ENCODE peak calls at places on chromosomes 7 and 10, in six cellular contexts. L is body of pancreas, I is A549, E is spleen, D is right lobe of liver, F is testis. B is an unnamed sample.

GRCh38 chr7:34138483-34138882 is 233.1 kb downstream of the BMPER start:
- DNase-seq in E (no peak), F (no peak), D (no peak), L (no peak), I (no peak), B (no peak)

GRCh38 chr7:141150465-141150864 is 76.6 kb downstream of the TMEM178B start:
- DNase-seq in D (no peak), L (no peak), I (no peak), E (no peak), F (no peak), B (no peak)

GRCh38 chr7:35758421-35758820 is 42.4 kb upstream of the SEPTIN7 start:
- DNase-seq in L (no peak), D (no peak), E (no peak), I (peak; percentile 3), F (peak; percentile 23), B (no peak)

GRCh38 chr7:139720705-139721231 is 57.0 kb downstream of the HIPK2 start:
- DNase-seq in I (no peak), F (no peak), L (no peak), E (no peak), D (no peak), B (no peak)

GRCh38 chr10:33055636-33056035 is 97.6 kb upstream of the ITGB1 start:
- DNase-seq in L (no peak), E (no peak), I (no peak), D (no peak), F (no peak), B (no peak)

GRCh38 chr7:35734001-35734483 is 39.1 kb upstream of the HERPUD2 start:
- DNase-seq in D (no peak), L (no peak), I (no peak), E (no peak), F (no peak), B (no peak)

GRCh38 chr7:66837007-66837406 is 84.0 kb upstream of the TMEM248 start:
- DNase-seq in L (no peak), E (peak; percentile 72), D (no peak), I (peak; percentile 75), F (peak; percentile 50), B (no peak)

GRCh38 chr10:113463083-113463482 is 89.8 kb upstream of the HABP2 start:
- DNase-seq in D (no peak), F (no peak), I (no peak), L (no peak), E (no peak), B (no peak)

GRCh38 chr7:41085244-41085643 is 617.6 kb downstream of the INHBA start:
- DNase-seq in E (no peak), L (no peak), D (no peak), I (no peak), F (no peak), B (no peak)

GRCh38 chr7:119936876-119937275 is 336.1 kb upstream of the KCND2 start:
- DNase-seq in D (no peak), E (no peak), F (no peak), L (no peak), I (no peak), B (no peak)

GRCh38 chr10:1293636-1294440 is 237.7 kb downstream of the WDR37 start:
- DNase-seq in D (no peak), I (no peak), L (no peak), F (no peak), E (no peak), B (no peak)

GRCh38 chr10:110793128-110793812 is 78.5 kb upstream of the PDCD4 start:
- DNase-seq in I (no peak), L (no peak), E (no peak), F (no peak), D (no peak), B (no peak)

GRCh38 chr10:71638577-71639411 is 80.8 kb downstream of the C10orf105 start:
- DNase-seq in D (peak; percentile 93), L (peak; percentile 38), E (peak; percentile 88), I (no peak), F (no peak), B (no peak)

GRCh38 chr7:121755818-121756501 is 117.0 kb upstream of the PTPRZ1 start:
- DNase-seq in I (no peak), E (no peak), L (peak; percentile 15), F (no peak), D (no peak), B (no peak)

GRCh38 chr10:17143055-17143690 is 13.6 kb upstream of the CUBN start:
- DNase-seq in L (no peak), F (no peak), E (no peak), D (no peak), I (no peak), B (no peak)

GRCh38 chr7:7970113-7970619 is 1.6 kb downstream of the GLCCI1 start:
- DNase-seq in D (no peak), L (no peak), I (no peak), F (no peak), E (no peak), B (no peak)

GRCh38 chr7:7970620-7971307 is 2.2 kb downstream of the GLCCI1 start:
- DNase-seq in I (no peak), D (no peak), F (no peak), E (no peak), L (no peak), B (no peak)

GRCh38 chr7:7972927-7973594 is 4.5 kb downstream of the GLCCI1 start:
- DNase-seq in E (no peak), I (no peak), L (no peak), F (no peak), D (no peak), B (no peak)

GRCh38 chr7:7971308-7972040 is 2.9 kb downstream of the GLCCI1 start:
- DNase-seq in I (no peak), E (no peak), D (no peak), L (no peak), F (no peak), B (no peak)

DNA sequence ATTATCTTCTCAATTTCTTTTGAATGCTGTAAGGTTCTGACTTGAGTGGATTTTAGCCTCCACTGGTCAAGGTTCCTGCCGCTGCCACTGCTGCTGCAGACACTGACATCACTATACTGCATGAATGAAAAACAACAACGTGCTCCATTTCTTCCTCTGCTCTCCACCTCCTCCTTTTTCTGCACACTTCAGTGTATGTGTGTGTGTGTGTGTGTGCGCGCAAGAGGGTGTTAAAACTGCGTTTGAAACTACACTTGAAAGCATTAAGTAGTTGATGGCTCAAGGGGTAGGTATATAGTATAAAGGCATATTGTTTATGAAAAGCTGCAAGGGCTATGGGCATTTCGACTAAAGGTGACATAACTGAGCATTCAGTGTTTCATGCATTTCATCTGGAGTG is 3.5 kb downstream of the GLCCI1 start:
- DNase-seq in D (no peak), E (no peak), F (no peak), I (no peak), L (no peak), B (no peak)
- TF ChIP-seq POLR2A in D (no peak), E (no peak), F (no peak), I (no peak), L (no peak), B (no peak)

GRCh38 chr7:94396606-94397005 is 1.9 kb downstream of the COL1A2 start:
- DNase-seq in F (no peak), E (no peak), I (no peak), L (no peak), D (no peak), B (no peak)

GRCh38 chr7:94400643-94401042 is 5.9 kb downstream of the COL1A2 start:
- DNase-seq in F (no peak), L (no peak), D (no peak), I (no peak), E (no peak), B (no peak)

GRCh38 chr7:94401411-94401810 is 6.7 kb downstream of the COL1A2 start:
- DNase-seq in E (no peak), L (no peak), F (no peak), D (no peak), I (no peak), B (no peak)

GRCh38 chr7:94397721-94398120 is 3.0 kb downstream of the COL1A2 start:
- DNase-seq in D (no peak), E (no peak), I (no peak), F (no peak), L (no peak), B (no peak)

DNA sequence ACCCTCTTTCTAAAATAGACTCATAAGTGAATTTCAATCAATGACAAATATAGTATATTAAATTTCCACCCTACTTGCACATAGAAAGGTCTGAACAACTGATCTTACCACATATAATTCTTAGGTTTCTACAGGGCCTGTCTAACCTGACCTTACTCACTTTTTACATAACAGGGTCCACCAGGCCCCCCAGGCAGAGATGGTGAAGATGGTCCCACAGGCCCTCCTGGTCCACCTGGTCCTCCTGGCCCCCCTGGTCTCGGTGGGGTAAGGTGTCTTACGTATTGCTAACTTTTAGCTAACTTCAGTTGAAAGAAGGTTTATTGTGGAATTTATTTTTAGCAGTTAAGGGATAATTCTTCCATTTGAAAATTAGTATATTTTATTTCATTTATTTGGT is 5.3 kb downstream of the COL1A2 start:
- DNase-seq in E (no peak), F (no peak), D (no peak), L (no peak), I (no peak), B (no peak)
- H3K4me3 ChIP-seq in E (no peak overlapping the region), F (no peak overlapping the region), D (no peak overlapping the region), L (no peak overlapping the region), I (no peak overlapping the region), B (peak overlapping the region; percentile 8)

GRCh38 chr10:102396251-102396650 is 746 bp downstream of the NFKB2 start:
- DNase-seq in F (no peak), L (no peak), E (no peak), D (no peak), I (no peak), B (no peak)

GRCh38 chr10:102395677-102396197 is at the start of gene NFKB2:
- DNase-seq in F (no peak), D (no peak), L (peak; percentile 52), E (peak; percentile 88), I (no peak), B (no peak)

GRCh38 chr10:102393411-102394078 is 2.0 kb upstream of the NFKB2 start:
- DNase-seq in L (no peak), F (no peak), E (peak; percentile 82), I (no peak), D (no peak), B (no peak)

GRCh38 chr10:102394079-102394800 is 1.3 kb upstream of the NFKB2 start:
- DNase-seq in F (peak; percentile 96), L (peak; percentile 92), I (peak; percentile 95), D (peak; percentile 97), E (peak; percentile 99), B (peak; percentile 90)

GRCh38 chr10:102394801-102395676 is 466 bp upstream of the NFKB2 start:
- DNase-seq in L (peak; percentile 90), I (peak; percentile 88), F (peak; percentile 91), D (peak; percentile 90), E (peak; percentile 97), B (peak; percentile 86)
- TF ChIP-seq POLR2A in L (peak; percentile 80), I (no peak), F (no peak), D (peak; percentile 82), E (peak; percentile 4), B (peak; percentile 59)

DNA sequence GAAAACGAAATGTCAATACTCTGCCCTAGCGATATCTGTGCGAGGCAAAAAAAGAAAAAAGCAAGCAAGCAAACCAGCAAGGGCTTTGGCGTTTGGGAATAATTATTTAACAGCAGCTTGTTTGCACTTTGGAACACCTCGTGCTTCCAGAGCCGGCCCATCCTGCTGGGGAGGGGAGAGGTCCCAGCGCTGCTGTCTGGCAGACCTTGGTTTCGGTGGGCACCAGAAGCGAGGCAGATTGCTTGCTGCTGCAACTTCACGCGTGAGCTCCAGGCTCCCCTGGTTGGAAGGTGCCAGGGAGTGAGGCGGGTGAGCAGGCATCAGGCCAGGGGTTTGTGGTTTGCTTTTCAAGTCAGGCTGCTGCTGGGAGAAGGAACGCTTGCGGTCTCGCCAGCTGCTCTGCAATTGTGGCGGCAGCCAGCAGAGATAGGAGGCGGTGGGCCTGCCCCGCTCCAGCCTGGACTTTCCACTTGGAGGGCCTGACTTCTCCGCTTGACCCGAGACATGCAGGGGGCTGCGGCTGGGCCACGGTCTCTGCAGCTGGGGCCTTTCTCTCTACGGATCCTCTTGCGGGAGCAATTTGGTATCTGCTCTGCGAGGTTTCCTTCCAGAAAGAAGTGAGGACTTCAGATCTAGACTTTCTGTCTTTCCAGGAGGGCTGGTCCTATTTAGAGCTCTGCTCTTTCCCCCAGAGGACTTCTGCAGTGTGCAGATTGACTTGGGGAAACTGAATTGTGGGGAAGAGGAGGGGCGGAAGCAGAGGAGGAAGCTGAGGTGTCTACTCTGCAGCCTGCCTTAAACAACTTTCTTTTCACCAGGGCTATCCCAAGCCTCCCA is 131.4 kb downstream of the PRPF18 start:
- DNase-seq in L (peak; percentile 86), E (peak; percentile 80), I (no peak), F (peak; percentile 62), D (peak; percentile 80), B (peak; percentile 83)
- H3K4me3 ChIP-seq in L (peak overlapping the region; percentile 13), E (peak overlapping the region; percentile 3), I (no peak overlapping the region), F (no peak overlapping the region), D (peak overlapping the region; percentile 61), B (peak overlapping the region; percentile 57)

B was measured in breast epithelium.